ENCODE peak calls at places on chromosomes 5 and 9, in ten cellular contexts. R is A549, Q is BE2C, W is sigmoid colon, P is AG10803, S is OCI-LY7, U is neural progenitor cell, A is type B pancreatic cell, B is heart right ventricle, D is uterus. Y is an unnamed sample.

GRCh38 chr9:114973216-114973615 is 42.8 kb upstream of the TNFSF8 start:
- DNase-seq in R (no peak), Q (no peak), W (no peak), P (no peak), S (no peak), U (no peak), A (no peak), B (no peak), D (no peak), Y (no peak)

GRCh38 chr9:10260501-10260900 is 352.3 kb downstream of the PTPRD start:
- DNase-seq in R (no peak), Q (no peak), W (no peak), P (no peak), S (no peak), U (no peak), A (no peak), B (no peak), D (no peak), Y (no peak)

GRCh38 chr5:57298295-57298984 is 124.6 kb downstream of the GPBP1 start:
- DNase-seq in R (peak; percentile 85), Q (peak; percentile 91), W (peak; percentile 89), P (peak; percentile 76), S (peak; percentile 85), U (peak; percentile 94), A (peak; percentile 86), B (peak; percentile 91), D (peak; percentile 88), Y (peak; percentile 81)

GRCh38 chr5:178595145-178595544 is 5.0 kb upstream of the COL23A1 start:
- DNase-seq in R (no peak), Q (no peak), W (no peak), P (no peak), S (peak; percentile 6), U (no peak), A (no peak), B (no peak), D (no peak), Y (no peak)

GRCh38 chr9:101668466-101668865 is 70.0 kb downstream of the GRIN3A start:
- DNase-seq in R (no peak), Q (no peak), W (no peak), P (no peak), S (no peak), U (no peak), A (no peak), B (no peak), D (no peak), Y (no peak)

GRCh38 chr9:99859395-99859980 is 37.8 kb downstream of the NR4A3 start:
- DNase-seq in R (no peak), Q (no peak), W (no peak), P (peak; percentile 52), S (no peak), U (peak; percentile 64), A (no peak), B (no peak), D (no peak), Y (no peak)

GRCh38 chr9:91037511-91038482 is 236.2 kb downstream of the SYK start:
- DNase-seq in R (peak; percentile 72), Q (no peak), W (peak; percentile 89), P (peak; percentile 82), S (peak; percentile 11), U (no peak), A (no peak), B (no peak), D (peak; percentile 90), Y (peak; percentile 71)

GRCh38 chr5:149134778-149135169 is 6.5 kb upstream of the ABLIM3 start:
- DNase-seq in R (no peak), Q (no peak), W (no peak), P (no peak), S (no peak), U (no peak), A (no peak), B (no peak), D (no peak), Y (no peak)

GRCh38 chr5:78360674-78361225 is 333 bp downstream of the SCAMP1 start:
- DNase-seq in R (no peak), Q (peak; percentile 51), W (peak; percentile 75), P (no peak), S (peak; percentile 50), U (no peak), A (peak; percentile 73), B (peak; percentile 37), D (peak; percentile 37), Y (peak; percentile 65)

GRCh38 chr9:126891676-126892075 is 22.9 kb upstream of the RALGPS1 start:
- DNase-seq in R (no peak), Q (no peak), W (no peak), P (no peak), S (no peak), U (no peak), A (no peak), B (no peak), D (no peak), Y (no peak)

GRCh38 chr9:126894052-126894603 is 20.5 kb upstream of the RALGPS1 start:
- DNase-seq in R (no peak), Q (no peak), W (no peak), P (no peak), S (no peak), U (no peak), A (no peak), B (no peak), D (no peak), Y (no peak)

GRCh38 chr9:126893079-126893478 is 21.5 kb upstream of the RALGPS1 start:
- DNase-seq in R (no peak), Q (no peak), W (no peak), P (no peak), S (peak; percentile 12), U (no peak), A (no peak), B (no peak), D (no peak), Y (no peak)
- TF ChIP-seq CTCF in R (peak; percentile 38), Q (peak; percentile 49), W (no peak), P (peak; percentile 12), S (peak; percentile 73), U (peak; percentile 54), A (peak; percentile 54), B (no peak), D (no peak), Y (no peak)

GRCh38 chr9:97474373-97474925 is 27.0 kb upstream of the TMOD1 start:
- DNase-seq in R (no peak), Q (no peak), W (no peak), P (no peak), S (no peak), U (no peak), A (no peak), B (no peak), D (no peak), Y (no peak)

GRCh38 chr9:97468658-97469448 is 32.6 kb upstream of the TMOD1 start:
- DNase-seq in R (peak; percentile 46), Q (peak; percentile 88), W (peak; percentile 92), P (peak; percentile 69), S (peak; percentile 50), U (peak; percentile 84), A (no peak), B (peak; percentile 85), D (peak; percentile 85), Y (peak; percentile 77)

GRCh38 chr9:97475079-97475478 is 26.4 kb upstream of the TMOD1 start:
- DNase-seq in R (no peak), Q (no peak), W (no peak), P (peak; percentile 71), S (no peak), U (no peak), A (no peak), B (no peak), D (peak; percentile 71), Y (no peak)

GRCh38 chr9:97473717-97474116 is 27.7 kb upstream of the TMOD1 start:
- DNase-seq in R (no peak), Q (no peak), W (no peak), P (no peak), S (no peak), U (no peak), A (no peak), B (no peak), D (no peak), Y (no peak)

DNA sequence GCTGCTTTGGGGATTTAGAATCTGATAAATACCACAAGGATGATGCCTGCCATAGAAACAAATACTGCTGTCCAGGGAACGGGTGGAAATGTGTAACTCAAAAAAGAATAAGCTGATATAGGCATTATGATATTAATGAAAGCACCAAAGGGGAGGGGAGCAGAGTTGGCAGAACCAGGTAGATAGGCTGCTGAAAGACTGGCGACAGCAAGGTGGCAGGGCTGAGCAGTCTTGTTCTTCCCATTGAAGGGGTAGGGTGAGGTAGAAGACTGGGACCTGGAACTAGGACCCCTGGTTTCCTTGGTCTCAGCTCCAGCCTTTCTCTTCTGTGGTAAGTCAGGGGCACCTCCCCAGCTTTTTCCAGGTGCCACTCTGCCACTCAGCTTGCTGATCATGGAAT is 31.4 kb upstream of the TMOD1 start:
- DNase-seq in R (peak; percentile 14), Q (peak; percentile 57), W (no peak), P (no peak), S (peak; percentile 13), U (peak; percentile 44), A (no peak), B (no peak), D (no peak), Y (no peak)
- TF ChIP-seq CTCF in R (no peak), Q (peak; percentile 81), W (peak; percentile 41), P (no peak), S (peak; percentile 59), U (peak; percentile 55), A (no peak), B (peak; percentile 47), D (no peak), Y (no peak)

GRCh38 chr9:111720170-111720569 is 58.8 kb downstream of the GNG10 start:
- DNase-seq in R (no peak), Q (no peak), W (no peak), P (no peak), S (no peak), U (no peak), A (no peak), B (no peak), D (no peak), Y (no peak)
- TF ChIP-seq CTCF in R (no peak), Q (peak; percentile 6), W (no peak), P (no peak), S (peak; percentile 31), U (no peak), A (no peak), B (no peak), D (no peak), Y (no peak)

GRCh38 chr5:74679968-74680367 is 5.1 kb upstream of the HEXB start:
- DNase-seq in R (no peak), Q (no peak), W (no peak), P (no peak), S (no peak), U (no peak), A (no peak), B (no peak), D (no peak), Y (no peak)

GRCh38 chr5:74685979-74686631 is 1.1 kb downstream of the HEXB start:
- DNase-seq in R (no peak), Q (no peak), W (no peak), P (peak; percentile 51), S (peak; percentile 48), U (no peak), A (no peak), B (peak; percentile 28), D (no peak), Y (no peak)

GRCh38 chr5:74686962-74687751 is 2.1 kb downstream of the HEXB start:
- DNase-seq in R (no peak), Q (no peak), W (no peak), P (no peak), S (no peak), U (no peak), A (no peak), B (no peak), D (no peak), Y (no peak)

GRCh38 chr5:74682636-74683035 is 2.4 kb upstream of the HEXB start:
- DNase-seq in R (no peak), Q (no peak), W (no peak), P (no peak), S (no peak), U (no peak), A (no peak), B (no peak), D (no peak), Y (no peak)

GRCh38 chr5:74684900-74685851 is at the start of gene HEXB:
- DNase-seq in R (peak; percentile 82), Q (peak; percentile 92), W (peak; percentile 95), P (peak; percentile 78), S (peak; percentile 72), U (peak; percentile 90), A (peak; percentile 86), B (peak; percentile 91), D (peak; percentile 88), Y (peak; percentile 90)
- TF ChIP-seq CTCF in R (no peak), Q (no peak), W (no peak), P (peak; percentile 8), S (peak; percentile 40), U (peak; percentile 17), A (peak; percentile 30), B (peak; percentile 2), D (peak; percentile 6), Y (no peak)